ENCODE peak calls at places on chromosomes 16 and 17, in four cellular contexts. Z is GM03348; F is stimulated activated CD8-positive, alpha-beta memory T cell treated with anti-CD3 and anti-CD28 coated beads, Interleukin-4, amount 100 ng/mL, for 24 hours; L is AML-193. Y is an unnamed sample.

GRCh38 chr17:1495265-1495664 is 2.8 kb upstream of the MYO1C start:
- DNase-seq in Z (peak; percentile 67), F (no peak), L (no peak), Y (peak; percentile 59)

GRCh38 chr17:37385439-37385990 is 9.7 kb downstream of the C17orf78 start:
- DNase-seq in Z (no peak), F (no peak), L (no peak), Y (no peak)

GRCh38 chr17:18344021-18344420 is 19.3 kb downstream of the SHMT1 start:
- DNase-seq in Z (no peak), F (no peak), L (no peak), Y (no peak)

GRCh38 chr16:20415541-20415940 is 6.2 kb downstream of the ACSM5 start:
- DNase-seq in Z (no peak), F (no peak), L (no peak), Y (no peak)

GRCh38 chr16:20851601-20852000 is 45.3 kb downstream of the REXO5 start:
- DNase-seq in Z (peak; percentile 85), F (no peak), L (no peak), Y (peak; percentile 96)

GRCh38 chr17:70225272-70225671 is 55.9 kb downstream of the KCNJ2 start:
- DNase-seq in Z (no peak), F (no peak), L (no peak), Y (no peak)

GRCh38 chr17:69602969-69603368 is 188.5 kb downstream of the MAP2K6 start:
- DNase-seq in Z (no peak), F (no peak), L (no peak), Y (no peak)

GRCh38 chr17:40224707-40225092 is 5.6 kb downstream of the WIPF2 start:
- DNase-seq in Z (peak; percentile 56), F (no peak), L (no peak), Y (no peak)

GRCh38 chr16:51538707-51539604 is 387.9 kb upstream of the SALL1 start:
- DNase-seq in Z (peak; percentile 84), F (no peak), L (no peak), Y (peak; percentile 85)

GRCh38 chr16:89695875-89696597 is 5.5 kb downstream of the SPATA2L start:
- DNase-seq in Z (no peak), F (no peak), L (no peak), Y (no peak)

GRCh38 chr17:28093999-28094716 is 51.7 kb downstream of the NLK start:
- DNase-seq in Z (no peak), F (no peak), L (no peak), Y (no peak)

GRCh38 chr17:4998027-4998665 is 396 bp downstream of the KIF1C start:
- DNase-seq in Z (no peak), F (no peak), L (no peak), Y (no peak)

GRCh38 chr16:83998091-83998490 is 30.0 kb downstream of the NECAB2 start:
- DNase-seq in Z (no peak), F (no peak), L (no peak), Y (no peak)

GRCh38 chr16:81616321-81617020 is 162.6 kb upstream of the PLCG2 start:
- DNase-seq in Z (peak; percentile 88), F (peak; percentile 63), L (peak; percentile 1), Y (peak; percentile 55)

GRCh38 chr17:73280191-73280590 is 18.5 kb upstream of the CPSF4L start:
- DNase-seq in Z (no peak), F (no peak), L (no peak), Y (no peak)